ENCODE peak calls at places on chromosomes 5 and 9, in six cellular contexts. D, B, V, Z, A and G are unnamed samples.
A peak's percentile ranks its signal among the peaks of the same experiment; 100 is the strongest.

GRCh38 chr5:14156611-14157493 is 13.7 kb downstream of the TRIO start:
- DNase-seq in D (no peak), V (peak; percentile 31), Z (no peak), B (peak; percentile 83), A (no peak), G (no peak)

GRCh38 chr5:174086751-174087150 is 41.2 kb downstream of the NSG2 start:
- DNase-seq in V (no peak), B (no peak), A (no peak), D (no peak), Z (no peak), G (no peak)

GRCh38 chr9:72383978-72384709 is 19.1 kb upstream of the ZFAND5 start:
- DNase-seq in Z (no peak), D (no peak), V (no peak), B (no peak), A (no peak), G (no peak)

GRCh38 chr9:22210262-22210661 is 201.2 kb upstream of the CDKN2B start:
- DNase-seq in Z (no peak), V (no peak), A (no peak), B (no peak), D (no peak), G (no peak)

GRCh38 chr5:763998-764781 is 20.3 kb downstream of the ZDHHC11B start:
- DNase-seq in Z (no peak), V (no peak), D (no peak), A (no peak), B (no peak), G (no peak)

GRCh38 chr5:157216395-157217142 is 35.9 kb downstream of the ITK start:
- DNase-seq in V (no peak), A (no peak), Z (no peak), B (no peak), D (no peak), G (no peak)

GRCh38 chr9:89079421-89079820 is 88.2 kb downstream of the S1PR3 start:
- DNase-seq in Z (no peak), V (peak; percentile 25), A (no peak), D (no peak), B (no peak), G (no peak)

GRCh38 chr9:136228107-136228875 is 17.3 kb downstream of the QSOX2 start:
- DNase-seq in D (no peak), Z (no peak), V (no peak), B (no peak), A (no peak), G (no peak)

GRCh38 chr9:36100532-36100931 is 36.0 kb upstream of the GLIPR2 start:
- DNase-seq in Z (peak; percentile 13), D (no peak), B (no peak), A (no peak), V (no peak), G (no peak)

GRCh38 chr5:33068786-33069185 is 357.7 kb downstream of the NPR3 start:
- DNase-seq in A (no peak), V (no peak), D (no peak), B (no peak), Z (no peak), G (no peak)

GRCh38 chr9:92763721-92764380 is 782 bp downstream of the BICD2 start:
- DNase-seq in V (peak; percentile 28), B (peak; percentile 57), A (peak; percentile 42), D (no peak), Z (peak; percentile 66), G (no peak)

GRCh38 chr5:100909034-100909433 is 6.0 kb upstream of the ST8SIA4 start:
- DNase-seq in B (no peak), V (no peak), D (no peak), Z (no peak), A (no peak), G (no peak)

GRCh38 chr5:37665889-37666288 is 174.0 kb downstream of the GDNF start:
- DNase-seq in Z (peak; percentile 1), A (peak; percentile 59), B (no peak), D (no peak), V (peak; percentile 90), G (no peak)

GRCh38 chr9:124222918-124223720 is 34.6 kb upstream of the NEK6 start:
- DNase-seq in B (no peak), V (peak; percentile 81), D (no peak), Z (no peak), A (peak; percentile 75), G (peak; percentile 58)

GRCh38 chr5:102421647-102422046 is 77.2 kb downstream of the SLCO6A1 start:
- DNase-seq in A (no peak), V (peak; percentile 16), D (no peak), B (peak; percentile 8), Z (no peak), G (no peak)

GRCh38 chr9:504921-505821 is 290.5 kb downstream of the DOCK8 start:
- DNase-seq in V (peak; percentile 37), D (peak; percentile 6), Z (peak; percentile 52), B (peak; percentile 5), A (peak; percentile 45), G (peak; percentile 22)

GRCh38 chr9:120477534-120478001 is 102.4 kb downstream of the CDK5RAP2 start:
- DNase-seq in B (peak; percentile 9), A (peak; percentile 42), Z (peak; percentile 50), D (no peak), V (peak; percentile 64), G (no peak)

GRCh38 chr5:36734422-36734821 is 128.0 kb downstream of the SLC1A3 start:
- DNase-seq in D (no peak), A (no peak), B (peak; percentile 30), V (no peak), Z (peak; percentile 19), G (no peak)

GRCh38 chr5:77168187-77168883 is 42.1 kb upstream of the PDE8B start:
- DNase-seq in D (no peak), A (peak; percentile 77), B (no peak), V (peak; percentile 84), Z (no peak), G (peak; percentile 68)

GRCh38 chr9:121557581-121558422 is 58.2 kb upstream of the GGTA1 start:
- DNase-seq in A (peak; percentile 59), D (no peak), B (peak; percentile 57), Z (peak; percentile 66), V (peak; percentile 91), G (peak; percentile 60)
- H3K4me3 ChIP-seq in A (no peak overlapping the region), D (no peak overlapping the region), B (no peak overlapping the region), Z (no peak overlapping the region), V (no peak overlapping the region), G (no peak overlapping the region)

GRCh38 chr5:150458819-150459557 is 9.4 kb upstream of the RPS14 start:
- DNase-seq in Z (peak; percentile 78), V (peak; percentile 71), D (peak; percentile 85), A (peak; percentile 87), B (peak; percentile 83), G (peak; percentile 86)
- H3K4me3 ChIP-seq in Z (no peak overlapping the region), V (no peak overlapping the region), D (no peak overlapping the region), A (no peak overlapping the region), B (peak overlapping the region; percentile 28), G (peak overlapping the region; percentile 22)

DNA sequence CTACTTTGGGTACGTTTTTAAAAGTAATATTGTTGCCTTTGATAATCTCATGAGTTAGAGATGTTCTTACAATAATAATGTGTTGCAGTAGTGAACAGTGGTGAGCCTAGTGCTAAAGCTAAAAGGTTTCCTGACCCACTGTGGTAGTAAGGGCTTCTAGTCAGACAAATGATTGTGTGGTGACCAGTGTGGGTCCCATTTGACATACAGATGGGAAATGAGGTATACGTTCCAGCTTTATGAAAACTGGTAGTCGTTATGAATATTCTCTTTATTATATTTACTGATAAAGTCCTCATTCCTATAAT is 1.8 kb upstream of the RFX3 start:
- DNase-seq in A (no peak), D (no peak), Z (no peak), B (peak; percentile 57), V (no peak), G (no peak)
- H3K4me3 ChIP-seq in A (peak overlapping the region; percentile 77), D (peak overlapping the region; percentile 97), Z (peak overlapping the region; percentile 98), B (peak overlapping the region; percentile 92), V (no peak overlapping the region), G (peak overlapping the region; percentile 59)

GRCh38 chr9:33315371-33315770 is 25.1 kb downstream of the NFX1 start:
- DNase-seq in B (no peak), V (no peak), A (no peak), D (no peak), Z (no peak), G (no peak)

GRCh38 chr9:33320230-33320567 is 29.9 kb downstream of the NFX1 start:
- DNase-seq in D (no peak), V (peak; percentile 18), A (no peak), Z (no peak), B (no peak), G (no peak)

GRCh38 chr9:33318781-33319180 is 28.5 kb downstream of the NFX1 start:
- DNase-seq in V (no peak), Z (no peak), D (no peak), B (no peak), A (no peak), G (no peak)

GRCh38 chr9:33318225-33318624 is 27.9 kb downstream of the NFX1 start:
- DNase-seq in A (no peak), D (no peak), B (no peak), Z (no peak), V (no peak), G (no peak)

GRCh38 chr9:33320568-33321261 is 30.4 kb downstream of the NFX1 start:
- DNase-seq in B (no peak), Z (no peak), D (no peak), V (peak; percentile 53), A (no peak), G (no peak)
- H3K4me3 ChIP-seq in B (no peak overlapping the region), Z (no peak overlapping the region), D (no peak overlapping the region), V (no peak overlapping the region), A (no peak overlapping the region), G (no peak overlapping the region)

GRCh38 chr5:138482645-138483044 is 17.4 kb downstream of the EGR1 start:
- DNase-seq in A (no peak), B (no peak), V (no peak), D (no peak), Z (no peak), G (no peak)
- H3K4me3 ChIP-seq in A (no peak overlapping the region), B (no peak overlapping the region), V (no peak overlapping the region), D (no peak overlapping the region), Z (no peak overlapping the region), G (no peak overlapping the region)